ENCODE peak calls at places on chromosomes 13 and 19, in seven cellular contexts. One of them, this sample, is unnamed.

GRCh38 chr13:76596216-76596615 is 290.0 kb downstream of the KCTD12 start:
- DNase-seq in mucosa of gallbladder: no peak
- DNase-seq in substantia nigra: no peak
- DNase-seq in head of caudate nucleus: no peak
- DNase-seq in K562: no peak
- DNase-seq in NCI-H446 treated with DMSO at 0.1 percent for 48 hours: no peak
- DNase-seq in renal cortical epithelial cell: no peak
- DNase-seq in this sample: no peak

GRCh38 chr19:30593975-30594925 is 222.1 kb downstream of the ZNF536 start:
- DNase-seq in mucosa of gallbladder: no peak
- DNase-seq in substantia nigra: no peak
- DNase-seq in head of caudate nucleus: no peak
- DNase-seq in K562: no peak
- DNase-seq in NCI-H446 treated with DMSO at 0.1 percent for 48 hours: no peak
- DNase-seq in renal cortical epithelial cell: no peak
- DNase-seq in this sample: no peak

GRCh38 chr13:44051923-44052322 is 172.2 kb downstream of the LACC1 start:
- DNase-seq in mucosa of gallbladder: no peak
- DNase-seq in substantia nigra: no peak
- DNase-seq in head of caudate nucleus: no peak
- DNase-seq in K562: no peak
- DNase-seq in NCI-H446 treated with DMSO at 0.1 percent for 48 hours: no peak
- DNase-seq in renal cortical epithelial cell: no peak
- DNase-seq in this sample: no peak

GRCh38 chr19:19385900-19386339 is 19.6 kb upstream of the GATAD2A start:
- DNase-seq in mucosa of gallbladder: peak
- DNase-seq in substantia nigra: no peak
- DNase-seq in head of caudate nucleus: no peak
- DNase-seq in K562: no peak
- DNase-seq in NCI-H446 treated with DMSO at 0.1 percent for 48 hours: no peak
- DNase-seq in renal cortical epithelial cell: no peak
- DNase-seq in this sample: no peak

GRCh38 chr19:28575816-28576215 is 637.1 kb downstream of the UQCRFS1 start:
- DNase-seq in mucosa of gallbladder: no peak
- DNase-seq in substantia nigra: no peak
- DNase-seq in head of caudate nucleus: no peak
- DNase-seq in K562: no peak
- DNase-seq in NCI-H446 treated with DMSO at 0.1 percent for 48 hours: no peak
- DNase-seq in renal cortical epithelial cell: no peak
- DNase-seq in this sample: no peak

GRCh38 chr19:42270346-42271044 is 1.4 kb downstream of the CIC start:
- DNase-seq in mucosa of gallbladder: no peak
- DNase-seq in substantia nigra: peak
- DNase-seq in head of caudate nucleus: peak
- DNase-seq in K562: no peak
- DNase-seq in NCI-H446 treated with DMSO at 0.1 percent for 48 hours: no peak
- DNase-seq in renal cortical epithelial cell: peak
- DNase-seq in this sample: peak

GRCh38 chr19:4519521-4520277 is 1.4 kb upstream of the PLIN4 start:
- DNase-seq in mucosa of gallbladder: no peak
- DNase-seq in substantia nigra: peak
- DNase-seq in head of caudate nucleus: no peak
- DNase-seq in K562: no peak
- DNase-seq in NCI-H446 treated with DMSO at 0.1 percent for 48 hours: no peak
- DNase-seq in renal cortical epithelial cell: no peak
- DNase-seq in this sample: no peak

GRCh38 chr19:58570770-58571574 is 2.2 kb downstream of the MZF1 start:
- DNase-seq in mucosa of gallbladder: no peak
- DNase-seq in substantia nigra: no peak
- DNase-seq in head of caudate nucleus: no peak
- DNase-seq in K562: no peak
- DNase-seq in NCI-H446 treated with DMSO at 0.1 percent for 48 hours: no peak
- DNase-seq in renal cortical epithelial cell: no peak
- DNase-seq in this sample: peak

GRCh38 chr13:49681837-49682236 is 9.4 kb downstream of the EBPL start:
- DNase-seq in mucosa of gallbladder: no peak
- DNase-seq in substantia nigra: no peak
- DNase-seq in head of caudate nucleus: no peak
- DNase-seq in K562: no peak
- DNase-seq in NCI-H446 treated with DMSO at 0.1 percent for 48 hours: no peak
- DNase-seq in renal cortical epithelial cell: peak
- DNase-seq in this sample: no peak

GRCh38 chr13:27588405-27588804 is 31.9 kb downstream of the LNX2 start:
- DNase-seq in mucosa of gallbladder: no peak
- DNase-seq in substantia nigra: no peak
- DNase-seq in head of caudate nucleus: no peak
- DNase-seq in K562: no peak
- DNase-seq in NCI-H446 treated with DMSO at 0.1 percent for 48 hours: no peak
- DNase-seq in renal cortical epithelial cell: no peak
- DNase-seq in this sample: no peak

GRCh38 chr19:1373042-1373533 is 10.6 kb upstream of the NDUFS7 start:
- DNase-seq in mucosa of gallbladder: no peak
- DNase-seq in substantia nigra: no peak
- DNase-seq in head of caudate nucleus: no peak
- DNase-seq in K562: no peak
- DNase-seq in NCI-H446 treated with DMSO at 0.1 percent for 48 hours: no peak
- DNase-seq in renal cortical epithelial cell: no peak
- DNase-seq in this sample: no peak

GRCh38 chr19:10829967-10830366 is 6.0 kb downstream of the TMED1 start:
- DNase-seq in mucosa of gallbladder: no peak
- DNase-seq in substantia nigra: no peak
- DNase-seq in head of caudate nucleus: no peak
- DNase-seq in K562: no peak
- DNase-seq in NCI-H446 treated with DMSO at 0.1 percent for 48 hours: no peak
- DNase-seq in renal cortical epithelial cell: no peak
- DNase-seq in this sample: no peak

GRCh38 chr13:105611424-105611823 is 924.0 kb downstream of the EFNB2 start:
- DNase-seq in mucosa of gallbladder: no peak
- DNase-seq in substantia nigra: no peak
- DNase-seq in head of caudate nucleus: no peak
- DNase-seq in K562: no peak
- DNase-seq in NCI-H446 treated with DMSO at 0.1 percent for 48 hours: no peak
- DNase-seq in renal cortical epithelial cell: peak
- DNase-seq in this sample: no peak

GRCh38 chr19:55935206-55935605 is 3.1 kb upstream of the NLRP13 start:
- DNase-seq in mucosa of gallbladder: no peak
- DNase-seq in substantia nigra: no peak
- DNase-seq in head of caudate nucleus: no peak
- DNase-seq in K562: no peak
- DNase-seq in NCI-H446 treated with DMSO at 0.1 percent for 48 hours: no peak
- DNase-seq in renal cortical epithelial cell: no peak
- DNase-seq in this sample: no peak

GRCh38 chr13:74103970-74104555 is 30.1 kb downstream of the KLF12 start:
- DNase-seq in mucosa of gallbladder: no peak
- DNase-seq in substantia nigra: no peak
- DNase-seq in head of caudate nucleus: no peak
- DNase-seq in K562: no peak
- DNase-seq in NCI-H446 treated with DMSO at 0.1 percent for 48 hours: no peak
- DNase-seq in renal cortical epithelial cell: peak
- DNase-seq in this sample: no peak

GRCh38 chr13:51998723-51999471 is 12.4 kb downstream of the ATP7B start:
- DNase-seq in mucosa of gallbladder: no peak
- DNase-seq in substantia nigra: no peak
- DNase-seq in head of caudate nucleus: no peak
- DNase-seq in K562: no peak
- DNase-seq in NCI-H446 treated with DMSO at 0.1 percent for 48 hours: no peak
- DNase-seq in renal cortical epithelial cell: no peak
- DNase-seq in this sample: no peak

GRCh38 chr19:49851456-49852259 is 699 bp downstream of the PTOV1 start:
- DNase-seq in mucosa of gallbladder: no peak
- DNase-seq in substantia nigra: peak
- DNase-seq in head of caudate nucleus: no peak
- DNase-seq in K562: peak
- DNase-seq in NCI-H446 treated with DMSO at 0.1 percent for 48 hours: no peak
- DNase-seq in renal cortical epithelial cell: no peak
- DNase-seq in this sample: peak

GRCh38 chr19:43781630-43782310 is 997 bp upstream of the KCNN4 start:
- DNase-seq in mucosa of gallbladder: no peak
- DNase-seq in substantia nigra: no peak
- DNase-seq in head of caudate nucleus: no peak
- DNase-seq in K562: no peak
- DNase-seq in NCI-H446 treated with DMSO at 0.1 percent for 48 hours: no peak
- DNase-seq in renal cortical epithelial cell: no peak
- DNase-seq in this sample: no peak

GRCh38 chr19:46442808-46443450 is 14.2 kb upstream of the PNMA8C start:
- DNase-seq in mucosa of gallbladder: peak
- DNase-seq in substantia nigra: peak
- DNase-seq in head of caudate nucleus: no peak
- DNase-seq in K562: no peak
- DNase-seq in NCI-H446 treated with DMSO at 0.1 percent for 48 hours: peak
- DNase-seq in renal cortical epithelial cell: peak
- DNase-seq in this sample: peak

GRCh38 chr19:5687360-5688198 is 2.5 kb upstream of the RPL36 start:
- DNase-seq in mucosa of gallbladder: no peak
- DNase-seq in substantia nigra: no peak
- DNase-seq in head of caudate nucleus: no peak
- DNase-seq in K562: no peak
- DNase-seq in NCI-H446 treated with DMSO at 0.1 percent for 48 hours: no peak
- DNase-seq in renal cortical epithelial cell: no peak
- DNase-seq in this sample: no peak

This sample was measured in adrenal gland.